ENCODE peak calls at places on chromosomes 2 and 18, in seven cellular contexts. V is pancreas, R is K562, E is neural progenitor cell, U is A549, K is body of pancreas, Z is H9. S is an unnamed sample.

GRCh38 chr2:237486334-237486818 is 675 bp upstream of the MLPH start:
- DNase-seq in V (no peak), R (no peak), E (peak), U (no peak), K (no peak), Z (no peak), S (no peak)

GRCh38 chr2:158970522-158970855 is 2.0 kb downstream of the TANC1 start:
- DNase-seq in V (no peak), R (no peak), E (no peak), U (no peak), K (no peak), Z (no peak), S (no peak)

GRCh38 chr18:60350150-60350549 is 22.4 kb downstream of the MC4R start:
- DNase-seq in V (no peak), R (no peak), E (peak), U (no peak), K (no peak), Z (no peak), S (no peak)

GRCh38 chr2:239118675-239119211 is 270.9 kb downstream of the TWIST2 start:
- DNase-seq in V (no peak), R (no peak), E (no peak), U (no peak), K (no peak), Z (no peak), S (no peak)

GRCh38 chr2:160630801-160631590 is 137.4 kb upstream of the RBMS1 start:
- DNase-seq in V (no peak), R (no peak), E (no peak), U (no peak), K (no peak), Z (no peak), S (no peak)

GRCh38 chr2:71003396-71003795 is 8.7 kb upstream of the TEX261 start:
- DNase-seq in V (no peak), R (no peak), E (no peak), U (no peak), K (no peak), Z (no peak), S (no peak)

GRCh38 chr18:50559750-50560680 is at the start of gene MAPK4:
- DNase-seq in V (peak), R (peak), E (peak), U (no peak), K (peak), Z (peak), S (peak)

GRCh38 chr2:28219134-28219533 is 173.5 kb upstream of the FOSL2 start:
- DNase-seq in V (no peak), R (no peak), E (no peak), U (no peak), K (no peak), Z (no peak), S (no peak)

GRCh38 chr18:3682061-3682460 is 232.1 kb downstream of the TGIF1 start:
- DNase-seq in V (no peak), R (no peak), E (no peak), U (no peak), K (no peak), Z (no peak), S (no peak)

GRCh38 chr2:240963065-240963375 is 35.4 kb upstream of the SNED1 start:
- DNase-seq in V (no peak), R (no peak), E (no peak), U (no peak), K (no peak), Z (peak), S (peak)

GRCh38 chr18:43180814-43181213 is 65.3 kb upstream of the RIT2 start:
- DNase-seq in V (no peak), R (no peak), E (no peak), U (no peak), K (no peak), Z (no peak), S (no peak)

GRCh38 chr2:20207051-20207450 is 17.9 kb downstream of the SDC1 start:
- DNase-seq in V (no peak), R (no peak), E (no peak), U (no peak), K (no peak), Z (no peak), S (no peak)

GRCh38 chr2:165239230-165239629 is at the start of gene SCN2A:
- DNase-seq in V (no peak), R (peak), E (peak), U (no peak), K (peak), Z (no peak), S (no peak)

GRCh38 chr18:68662779-68663178 is 52.1 kb downstream of the TMX3 start:
- DNase-seq in V (no peak), R (no peak), E (no peak), U (no peak), K (no peak), Z (no peak), S (no peak)

GRCh38 chr18:31610841-31611240 is 19.2 kb downstream of the TTR start:
- DNase-seq in V (peak), R (no peak), E (peak), U (no peak), K (peak), Z (peak), S (no peak)

GRCh38 chr2:6909431-6910385 is 7.5 kb upstream of the RNF144A start:
- DNase-seq in V (no peak), R (peak), E (no peak), U (no peak), K (no peak), Z (no peak), S (no peak)

GRCh38 chr2:16628316-16628715 is 37.3 kb downstream of the CYRIA start:
- DNase-seq in V (no peak), R (no peak), E (no peak), U (no peak), K (no peak), Z (no peak), S (no peak)

GRCh38 chr2:27655155-27655951 is 8.1 kb downstream of the SUPT7L start:
- DNase-seq in V (no peak), R (no peak), E (peak), U (no peak), K (no peak), Z (no peak), S (no peak)

GRCh38 chr18:26405190-26405781 is 143.1 kb downstream of the KCTD1 start:
- DNase-seq in V (peak), R (no peak), E (peak), U (peak), K (peak), Z (peak), S (peak)

GRCh38 chr2:236536727-236537398 is 32.8 kb upstream of the ACKR3 start:
- DNase-seq in V (no peak), R (no peak), E (no peak), U (no peak), K (no peak), Z (no peak), S (no peak)

GRCh38 chr2:149488719-149489440 is 98.7 kb downstream of the MMADHC start:
- DNase-seq in V (no peak), R (no peak), E (no peak), U (no peak), K (no peak), Z (no peak), S (no peak)

GRCh38 chr2:149490296-149490695 is 97.3 kb downstream of the MMADHC start:
- DNase-seq in V (no peak), R (no peak), E (no peak), U (no peak), K (no peak), Z (no peak), S (no peak)

GRCh38 chr2:149489452-149489851 is 98.1 kb downstream of the MMADHC start:
- DNase-seq in V (no peak), R (no peak), E (peak), U (no peak), K (no peak), Z (peak), S (no peak)

GRCh38 chr2:149486664-149487063 is 100.9 kb downstream of the MMADHC start:
- DNase-seq in V (no peak), R (no peak), E (no peak), U (no peak), K (no peak), Z (no peak), S (no peak)

GRCh38 chr2:149487189-149487588 is 100.4 kb downstream of the MMADHC start:
- DNase-seq in V (no peak), R (no peak), E (no peak), U (no peak), K (no peak), Z (no peak), S (no peak)
- TF ChIP-seq CTCF in V (no peak), R (no peak), E (no peak), U (peak), K (no peak), Z (no peak), S (no peak)

GRCh38 chr2:10043256-10043905 is at the start of gene KLF11:
- DNase-seq in V (peak), R (peak), E (peak), U (peak), K (peak), Z (peak), S (peak)
- H3K27ac ChIP-seq in V (peak), R (peak), E (no peak), U (peak), K (peak), Z (no peak), S (peak)

GRCh38 chr2:190382851-190383250 is 25.3 kb upstream of the MFSD6 start:
- DNase-seq in V (peak), R (peak), E (peak), U (peak), K (peak), Z (no peak), S (no peak)
- TF ChIP-seq CTCF in V (no peak), R (peak), E (peak), U (peak), K (peak), Z (peak), S (peak)

GRCh38 chr2:101331202-101331601 is 22.7 kb upstream of the RNF149 start:
- DNase-seq in V (no peak), R (no peak), E (no peak), U (no peak), K (no peak), Z (no peak), S (no peak)
- H3K27ac ChIP-seq in V (no peak), R (no peak), E (no peak), U (no peak), K (no peak), Z (no peak), S (no peak)

GRCh38 chr2:209560911-209561310 is 137.1 kb downstream of the MAP2 start:
- DNase-seq in V (no peak), R (no peak), E (no peak), U (no peak), K (no peak), Z (no peak), S (no peak)

GRCh38 chr2:209553913-209554312 is 130.1 kb downstream of the MAP2 start:
- DNase-seq in V (no peak), R (no peak), E (no peak), U (no peak), K (no peak), Z (no peak), S (no peak)

DNA sequence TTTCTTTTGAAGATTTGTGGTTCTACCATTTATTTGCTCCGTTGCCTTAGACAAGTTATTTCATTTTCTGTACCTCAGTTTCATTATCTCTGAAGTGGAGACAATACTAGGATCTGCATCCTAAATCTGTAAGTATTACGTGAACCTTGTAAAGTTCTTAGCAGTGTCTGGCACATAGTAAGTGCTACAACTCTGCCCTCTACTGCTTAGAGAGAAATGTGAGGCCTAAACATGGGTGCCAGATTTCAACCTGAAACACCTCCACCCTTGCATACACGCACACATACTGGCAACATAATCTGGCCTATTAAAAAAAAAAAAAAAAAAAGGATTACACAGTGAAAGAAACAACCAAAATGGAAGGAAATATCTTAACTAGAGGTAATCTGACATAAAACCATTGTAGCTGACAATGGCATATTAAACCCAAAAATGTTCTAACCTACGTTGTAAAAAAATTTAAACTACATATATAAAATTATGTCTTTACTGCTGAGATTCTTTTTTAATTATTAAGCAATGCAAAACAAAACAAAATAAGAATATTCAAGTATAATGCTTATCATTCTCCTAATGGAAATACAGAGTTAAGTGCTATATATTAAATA is 132.6 kb downstream of the MAP2 start:
- DNase-seq in V (peak), R (no peak), E (peak), U (peak), K (peak), Z (no peak), S (no peak)
- TF ChIP-seq CTCF in V (no peak), R (no peak), E (peak), U (peak), K (peak), Z (peak), S (peak)

DNA sequence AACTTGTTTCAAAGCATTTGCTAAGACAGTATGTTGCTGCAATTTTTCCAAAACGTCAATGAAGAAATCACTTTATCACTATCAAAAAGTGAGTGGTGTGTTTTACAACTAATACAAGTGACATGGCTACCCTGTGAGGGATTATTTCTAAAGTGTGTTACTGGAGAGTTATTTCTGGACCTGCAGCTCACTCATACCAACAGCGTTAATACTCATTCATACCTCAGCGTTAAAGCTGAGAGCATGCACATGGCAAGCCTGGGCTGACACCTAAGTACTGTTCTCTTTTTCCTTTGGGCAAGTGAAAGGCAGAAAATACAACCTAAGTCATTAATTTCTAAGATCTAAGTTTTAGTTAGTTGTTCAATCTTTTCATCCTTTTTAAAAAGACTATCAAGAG is 13.0 kb upstream of the MRPL19 start:
- DNase-seq in V (no peak), R (no peak), E (no peak), U (no peak), K (no peak), Z (no peak), S (no peak)
- H3K27ac ChIP-seq in V (no peak), R (no peak), E (no peak), U (no peak), K (no peak), Z (no peak), S (no peak)

S was measured in heart left ventricle.